ENCODE peak calls at places on chromosome 12, in seven cellular contexts. X is AG09309, J is colonic mucosa, G is mesendoderm, I is MM.1S, M is skeletal muscle cell, H is Karpas-422. W is an unnamed sample.
A peak's percentile ranks its signal among the peaks of the same experiment; 100 is the strongest.

GRCh38 chr12:102562836-102563425 is 82.6 kb upstream of the IGF1 start:
- DNase-seq in X (no peak), J (no peak), G (peak; percentile 71), I (no peak), M (no peak), H (no peak), W (no peak)

GRCh38 chr12:77963576-77964178 is 133.0 kb downstream of the NAV3 start:
- DNase-seq in X (no peak), J (no peak), G (no peak), I (no peak), M (no peak), H (no peak), W (no peak)

GRCh38 chr12:64621257-64621942 is 11.1 kb downstream of the RASSF3 start:
- DNase-seq in X (peak; percentile 35), J (no peak), G (no peak), I (no peak), M (no peak), H (peak; percentile 95), W (no peak)

GRCh38 chr12:3158851-3159465 is 81.8 kb downstream of the TSPAN9 start:
- DNase-seq in X (peak; percentile 20), J (no peak), G (no peak), I (no peak), M (no peak), H (no peak), W (no peak)

GRCh38 chr12:71587012-71587411 is 76.6 kb downstream of the ZFC3H1 start:
- DNase-seq in X (no peak), J (no peak), G (no peak), I (no peak), M (no peak), H (no peak), W (no peak)

GRCh38 chr12:31524791-31525495 is 66.0 kb downstream of the DENND5B start:
- DNase-seq in X (no peak), J (no peak), G (no peak), I (peak; percentile 58), M (peak; percentile 67), H (peak; percentile 66), W (no peak)

GRCh38 chr12:34603382-34604035 is 581.2 kb downstream of the ALG10 start:
- DNase-seq in X (no peak), J (no peak), G (no peak), I (no peak), M (no peak), H (no peak), W (no peak)

GRCh38 chr12:128089961-128090360 is 177.0 kb upstream of the TMEM132C start:
- DNase-seq in X (no peak), J (no peak), G (no peak), I (no peak), M (no peak), H (no peak), W (no peak)

GRCh38 chr12:69024413-69024812 is 91.4 kb upstream of the CPM start:
- DNase-seq in X (no peak), J (peak; percentile 84), G (no peak), I (no peak), M (no peak), H (no peak), W (no peak)

GRCh38 chr12:69026341-69026740 is 93.4 kb upstream of the CPM start:
- DNase-seq in X (no peak), J (no peak), G (no peak), I (no peak), M (no peak), H (no peak), W (no peak)

GRCh38 chr12:69024907-69025306 is 91.9 kb upstream of the CPM start:
- DNase-seq in X (no peak), J (no peak), G (no peak), I (no peak), M (no peak), H (no peak), W (no peak)

GRCh38 chr12:69028941-69029729 is 96.2 kb upstream of the CPM start:
- DNase-seq in X (no peak), J (no peak), G (no peak), I (no peak), M (no peak), H (no peak), W (no peak)

DNA sequence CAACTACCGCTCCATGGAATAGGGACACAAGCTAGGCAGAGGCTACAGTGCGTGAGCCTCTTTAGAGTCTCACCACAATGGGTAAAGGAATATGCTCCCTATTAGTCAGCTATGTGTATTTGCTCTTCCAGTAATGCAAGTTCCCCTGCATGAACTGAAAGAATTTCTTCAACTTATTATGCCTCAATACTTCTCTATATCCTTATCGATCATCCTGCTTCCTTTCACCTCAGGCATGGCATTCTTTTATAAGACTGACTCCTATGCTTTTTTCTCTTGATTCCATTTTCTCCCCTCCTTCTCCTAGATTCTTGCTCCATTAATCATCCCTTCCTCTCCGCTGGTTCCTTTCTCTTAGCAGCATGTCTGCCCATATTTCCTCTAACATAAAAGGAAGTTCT is 94.4 kb upstream of the CPM start:
- DNase-seq in X (no peak), J (no peak), G (no peak), I (no peak), M (no peak), H (no peak), W (no peak)
- H3K4me3 ChIP-seq in X (no peak overlapping the region), J (no peak overlapping the region), G (no peak overlapping the region), I (no peak overlapping the region), M (no peak overlapping the region), H (no peak overlapping the region), W (no peak overlapping the region)

DNA sequence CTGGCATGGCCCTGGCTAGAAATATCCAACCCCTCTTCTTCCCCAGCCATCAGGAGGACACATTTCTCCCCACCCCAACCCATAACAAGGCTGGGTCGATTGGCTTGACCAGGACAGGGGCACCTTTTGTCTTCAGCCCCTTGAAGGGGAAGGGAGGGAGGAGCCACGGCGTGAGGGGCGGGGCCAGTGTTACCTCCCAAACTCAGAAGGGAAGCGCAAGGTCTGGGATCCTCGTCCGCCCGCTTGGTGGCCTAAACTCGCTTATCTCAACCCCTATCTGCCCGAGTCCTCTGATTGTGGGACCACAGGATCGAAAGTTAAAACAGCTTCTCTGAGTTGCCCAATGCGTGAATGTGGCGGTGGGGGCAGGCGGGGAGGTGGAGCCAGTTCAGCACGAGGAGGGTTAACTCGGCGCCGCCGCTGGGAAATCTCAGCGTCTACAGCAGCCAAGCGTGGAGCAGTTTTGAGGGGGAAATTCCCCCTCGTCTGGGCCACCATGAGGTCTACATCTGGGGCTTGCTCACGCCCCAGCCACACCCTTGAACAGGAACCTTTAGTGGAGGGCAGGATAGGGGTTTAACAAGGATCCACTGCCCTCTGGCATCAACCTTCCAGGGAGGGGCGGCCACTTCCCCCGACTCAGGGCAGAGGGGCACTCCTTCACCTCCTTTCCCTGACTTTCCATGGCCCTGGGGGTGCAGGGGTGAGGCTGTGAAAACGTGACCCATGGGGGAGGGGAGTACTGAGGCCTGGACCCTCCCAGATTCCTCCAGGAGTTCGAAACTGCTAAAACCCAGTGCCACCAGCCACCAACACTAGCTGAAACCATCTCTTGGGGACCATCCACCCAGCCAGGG is 745 bp downstream of the STAT6 start:
- DNase-seq in X (no peak), J (peak; percentile 89), G (peak; percentile 95), I (peak; percentile 47), M (no peak), H (peak; percentile 85), W (peak; percentile 80)
- H3K4me3 ChIP-seq in X (peak overlapping the region; percentile 86), J (peak overlapping the region; percentile 65), G (peak overlapping the region; percentile 45), I (peak overlapping the region; percentile 72), M (peak overlapping the region; percentile 76), H (peak overlapping the region; percentile 96), W (peak overlapping the region; percentile 93)

GRCh38 chr12:29754235-29755189 is 29.2 kb downstream of the TMTC1 start:
- DNase-seq in X (no peak), J (no peak), G (peak; percentile 76), I (no peak), M (no peak), H (no peak), W (no peak)

GRCh38 chr12:29751676-29752075 is 32.1 kb downstream of the TMTC1 start:
- DNase-seq in X (no peak), J (no peak), G (no peak), I (no peak), M (no peak), H (no peak), W (no peak)

GRCh38 chr12:29750131-29750927 is 33.4 kb downstream of the TMTC1 start:
- DNase-seq in X (no peak), J (no peak), G (no peak), I (peak; percentile 85), M (no peak), H (no peak), W (no peak)

GRCh38 chr12:29750928-29751220 is 32.9 kb downstream of the TMTC1 start:
- DNase-seq in X (no peak), J (no peak), G (no peak), I (no peak), M (no peak), H (no peak), W (no peak)

DNA sequence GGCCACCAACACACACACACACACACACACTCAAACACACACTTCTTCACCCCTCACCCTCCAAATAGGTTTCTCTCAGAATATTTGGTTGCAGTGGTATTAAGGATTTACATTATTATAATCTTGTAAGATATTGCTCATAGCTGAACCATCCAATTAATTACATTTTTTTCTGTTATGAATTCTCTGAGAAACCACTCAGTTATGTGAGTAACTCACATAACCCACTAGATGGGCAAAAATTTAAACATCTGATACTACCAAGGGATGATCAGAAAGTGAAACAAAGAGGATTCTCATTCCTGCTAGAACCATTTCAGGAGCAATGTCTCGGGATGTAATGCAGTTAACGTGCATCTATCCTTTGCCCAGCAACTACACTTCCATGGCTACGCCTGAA is 31.6 kb downstream of the TMTC1 start:
- DNase-seq in X (no peak), J (no peak), G (no peak), I (no peak), M (no peak), H (no peak), W (no peak)
- H3K4me3 ChIP-seq in X (no peak overlapping the region), J (no peak overlapping the region), G (no peak overlapping the region), I (no peak overlapping the region), M (no peak overlapping the region), H (no peak overlapping the region), W (no peak overlapping the region)

GRCh38 chr12:122820138-122820537 is 15.1 kb upstream of the HIP1R start:
- DNase-seq in X (no peak), J (no peak), G (no peak), I (no peak), M (no peak), H (no peak), W (no peak)

GRCh38 chr12:122823429-122823828 is 11.8 kb upstream of the HIP1R start:
- DNase-seq in X (no peak), J (no peak), G (no peak), I (no peak), M (no peak), H (no peak), W (no peak)

GRCh38 chr12:122825773-122826724 is 9.2 kb upstream of the HIP1R start:
- DNase-seq in X (no peak), J (no peak), G (no peak), I (no peak), M (no peak), H (peak; percentile 58), W (no peak)

GRCh38 chr12:122819209-122819805 is 15.9 kb upstream of the HIP1R start:
- DNase-seq in X (no peak), J (no peak), G (no peak), I (no peak), M (no peak), H (no peak), W (no peak)

DNA sequence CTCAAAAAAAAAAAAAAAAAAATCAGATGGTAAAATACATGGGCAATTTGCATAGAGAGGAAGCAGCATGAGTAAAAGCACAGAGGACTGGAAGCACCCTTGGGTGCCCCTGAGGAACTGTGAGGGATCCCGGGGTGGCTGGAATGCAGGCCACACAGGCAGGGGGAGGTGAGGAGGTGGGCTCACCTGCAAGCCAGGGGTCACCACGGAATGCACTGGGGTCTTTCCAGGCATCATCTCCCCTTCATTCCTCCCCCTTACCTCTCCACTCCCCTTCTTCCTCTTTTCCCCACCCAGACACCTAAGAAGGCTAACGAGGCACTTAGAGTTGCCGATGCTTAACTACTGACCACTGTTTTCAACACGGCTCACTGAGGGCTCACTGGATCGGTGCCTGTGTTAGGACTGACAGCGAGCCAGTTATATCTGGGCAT is 14.4 kb upstream of the HIP1R start:
- DNase-seq in X (no peak), J (no peak), G (no peak), I (no peak), M (no peak), H (peak; percentile 75), W (no peak)
- H3K4me3 ChIP-seq in X (no peak overlapping the region), J (no peak overlapping the region), G (no peak overlapping the region), I (no peak overlapping the region), M (no peak overlapping the region), H (peak overlapping the region; percentile 42), W (no peak overlapping the region)

W was measured in Jurkat, Clone E6-1.